ENCODE peak calls at places on chromosomes 5 and 9, in seven cellular contexts. One of them, this sample, is unnamed.

GRCh38 chr5:142600611-142601360 is 85.1 kb downstream of the FGF1 start:
- DNase-seq in cardiac fibroblast: peak
- DNase-seq in endothelial cell of umbilical vein: peak
- DNase-seq in epithelial cell of esophagus: peak
- DNase-seq in H1: no peak
- DNase-seq in colonic mucosa: no peak
- DNase-seq in heart left ventricle: peak
- DNase-seq in this sample: no peak

GRCh38 chr9:133476036-133476435 is 2.9 kb downstream of the SLC2A6 start:
- DNase-seq in cardiac fibroblast: no peak
- DNase-seq in endothelial cell of umbilical vein: no peak
- DNase-seq in epithelial cell of esophagus: no peak
- DNase-seq in H1: no peak
- DNase-seq in colonic mucosa: no peak
- DNase-seq in heart left ventricle: no peak
- DNase-seq in this sample: no peak

GRCh38 chr9:132049323-132049882 is 30.3 kb downstream of the MED27 start:
- DNase-seq in cardiac fibroblast: peak
- DNase-seq in endothelial cell of umbilical vein: no peak
- DNase-seq in epithelial cell of esophagus: no peak
- DNase-seq in H1: no peak
- DNase-seq in colonic mucosa: no peak
- DNase-seq in heart left ventricle: no peak
- DNase-seq in this sample: no peak

GRCh38 chr5:116880150-116880549 is 305.5 kb upstream of the SEMA6A start:
- DNase-seq in cardiac fibroblast: no peak
- DNase-seq in endothelial cell of umbilical vein: no peak
- DNase-seq in epithelial cell of esophagus: no peak
- DNase-seq in H1: no peak
- DNase-seq in colonic mucosa: no peak
- DNase-seq in heart left ventricle: no peak
- DNase-seq in this sample: no peak

GRCh38 chr5:95669540-95669939 is 13.3 kb downstream of the SPATA9 start:
- DNase-seq in cardiac fibroblast: peak
- DNase-seq in endothelial cell of umbilical vein: peak
- DNase-seq in epithelial cell of esophagus: peak
- DNase-seq in H1: no peak
- DNase-seq in colonic mucosa: peak
- DNase-seq in heart left ventricle: peak
- DNase-seq in this sample: no peak

GRCh38 chr5:154258531-154259217 is 68.1 kb downstream of the GALNT10 start:
- DNase-seq in cardiac fibroblast: no peak
- DNase-seq in endothelial cell of umbilical vein: no peak
- DNase-seq in epithelial cell of esophagus: no peak
- DNase-seq in H1: no peak
- DNase-seq in colonic mucosa: no peak
- DNase-seq in heart left ventricle: no peak
- DNase-seq in this sample: no peak

GRCh38 chr9:10366171-10366779 is 246.5 kb downstream of the PTPRD start:
- DNase-seq in cardiac fibroblast: peak
- DNase-seq in endothelial cell of umbilical vein: peak
- DNase-seq in epithelial cell of esophagus: peak
- DNase-seq in H1: no peak
- DNase-seq in colonic mucosa: peak
- DNase-seq in heart left ventricle: no peak
- DNase-seq in this sample: no peak

GRCh38 chr9:99019523-99020331 is 76.0 kb downstream of the COL15A1 start:
- DNase-seq in cardiac fibroblast: peak
- DNase-seq in endothelial cell of umbilical vein: peak
- DNase-seq in epithelial cell of esophagus: peak
- DNase-seq in H1: no peak
- DNase-seq in colonic mucosa: no peak
- DNase-seq in heart left ventricle: no peak
- DNase-seq in this sample: peak

GRCh38 chr5:51495672-51496071 is 112.4 kb downstream of the ISL1 start:
- DNase-seq in cardiac fibroblast: peak
- DNase-seq in endothelial cell of umbilical vein: peak
- DNase-seq in epithelial cell of esophagus: peak
- DNase-seq in H1: no peak
- DNase-seq in colonic mucosa: no peak
- DNase-seq in heart left ventricle: no peak
- DNase-seq in this sample: peak

GRCh38 chr5:6726006-6726405 is 12.8 kb downstream of the TENT4A start:
- DNase-seq in cardiac fibroblast: no peak
- DNase-seq in endothelial cell of umbilical vein: no peak
- DNase-seq in epithelial cell of esophagus: no peak
- DNase-seq in H1: no peak
- DNase-seq in colonic mucosa: no peak
- DNase-seq in heart left ventricle: no peak
- DNase-seq in this sample: no peak

GRCh38 chr5:43967165-43967564 is 364.2 kb downstream of the NNT start:
- DNase-seq in cardiac fibroblast: no peak
- DNase-seq in endothelial cell of umbilical vein: no peak
- DNase-seq in epithelial cell of esophagus: no peak
- DNase-seq in H1: no peak
- DNase-seq in colonic mucosa: no peak
- DNase-seq in heart left ventricle: no peak
- DNase-seq in this sample: no peak

GRCh38 chr9:114318416-114318815 is 4.5 kb upstream of the ORM1 start:
- DNase-seq in cardiac fibroblast: no peak
- DNase-seq in endothelial cell of umbilical vein: no peak
- DNase-seq in epithelial cell of esophagus: no peak
- DNase-seq in H1: no peak
- DNase-seq in colonic mucosa: peak
- DNase-seq in heart left ventricle: no peak
- DNase-seq in this sample: no peak

GRCh38 chr9:14813336-14814020 is 90.9 kb upstream of the CER1 start:
- DNase-seq in cardiac fibroblast: no peak
- DNase-seq in endothelial cell of umbilical vein: no peak
- DNase-seq in epithelial cell of esophagus: no peak
- DNase-seq in H1: no peak
- DNase-seq in colonic mucosa: no peak
- DNase-seq in heart left ventricle: no peak
- DNase-seq in this sample: no peak

GRCh38 chr5:75306746-75307145 is 30.3 kb upstream of the HMGCR start:
- DNase-seq in cardiac fibroblast: peak
- DNase-seq in endothelial cell of umbilical vein: no peak
- DNase-seq in epithelial cell of esophagus: no peak
- DNase-seq in H1: no peak
- DNase-seq in colonic mucosa: no peak
- DNase-seq in heart left ventricle: no peak
- DNase-seq in this sample: no peak

GRCh38 chr5:124738751-124739559 is 7.5 kb downstream of the ZNF608 start:
- DNase-seq in cardiac fibroblast: no peak
- DNase-seq in endothelial cell of umbilical vein: no peak
- DNase-seq in epithelial cell of esophagus: no peak
- DNase-seq in H1: no peak
- DNase-seq in colonic mucosa: no peak
- DNase-seq in heart left ventricle: no peak
- DNase-seq in this sample: no peak

GRCh38 chr5:146369691-146370090 is 31.1 kb downstream of the POU4F3 start:
- DNase-seq in cardiac fibroblast: peak
- DNase-seq in endothelial cell of umbilical vein: no peak
- DNase-seq in epithelial cell of esophagus: peak
- DNase-seq in H1: no peak
- DNase-seq in colonic mucosa: no peak
- DNase-seq in heart left ventricle: no peak
- DNase-seq in this sample: peak

GRCh38 chr9:121645853-121646807 is 5.3 kb upstream of the DAB2IP start:
- DNase-seq in cardiac fibroblast: no peak
- DNase-seq in endothelial cell of umbilical vein: no peak
- DNase-seq in epithelial cell of esophagus: no peak
- DNase-seq in H1: no peak
- DNase-seq in colonic mucosa: no peak
- DNase-seq in heart left ventricle: peak
- DNase-seq in this sample: no peak

GRCh38 chr9:127660886-127661285 is 45.9 kb upstream of the CFAP157 start:
- DNase-seq in cardiac fibroblast: no peak
- DNase-seq in endothelial cell of umbilical vein: no peak
- DNase-seq in epithelial cell of esophagus: no peak
- DNase-seq in H1: no peak
- DNase-seq in colonic mucosa: no peak
- DNase-seq in heart left ventricle: no peak
- DNase-seq in this sample: no peak

GRCh38 chr5:156328766-156329165 is 1.8 kb downstream of the SGCD start:
- DNase-seq in cardiac fibroblast: no peak
- DNase-seq in endothelial cell of umbilical vein: no peak
- DNase-seq in epithelial cell of esophagus: no peak
- DNase-seq in H1: no peak
- DNase-seq in colonic mucosa: no peak
- DNase-seq in heart left ventricle: no peak
- DNase-seq in this sample: no peak

GRCh38 chr5:156329197-156329611 is 2.2 kb downstream of the SGCD start:
- DNase-seq in cardiac fibroblast: no peak
- DNase-seq in endothelial cell of umbilical vein: no peak
- DNase-seq in epithelial cell of esophagus: no peak
- DNase-seq in H1: no peak
- DNase-seq in colonic mucosa: no peak
- DNase-seq in heart left ventricle: peak
- DNase-seq in this sample: no peak

GRCh38 chr5:156326718-156327259 is at the start of gene SGCD:
- DNase-seq in cardiac fibroblast: peak
- DNase-seq in endothelial cell of umbilical vein: peak
- DNase-seq in epithelial cell of esophagus: peak
- DNase-seq in H1: peak
- DNase-seq in colonic mucosa: peak
- DNase-seq in heart left ventricle: peak
- DNase-seq in this sample: peak

GRCh38 chr5:156327306-156327705 is 342 bp downstream of the SGCD start:
- DNase-seq in cardiac fibroblast: peak
- DNase-seq in endothelial cell of umbilical vein: no peak
- DNase-seq in epithelial cell of esophagus: no peak
- DNase-seq in H1: no peak
- DNase-seq in colonic mucosa: no peak
- DNase-seq in heart left ventricle: no peak
- DNase-seq in this sample: no peak

GRCh38 chr5:156328176-156328575 is 1.2 kb downstream of the SGCD start:
- DNase-seq in cardiac fibroblast: peak
- DNase-seq in endothelial cell of umbilical vein: no peak
- DNase-seq in epithelial cell of esophagus: no peak
- DNase-seq in H1: no peak
- DNase-seq in colonic mucosa: no peak
- DNase-seq in heart left ventricle: no peak
- DNase-seq in this sample: no peak
- H3K4me3 ChIP-seq in cardiac fibroblast: no peak
- H3K4me3 ChIP-seq in endothelial cell of umbilical vein: no peak
- H3K4me3 ChIP-seq in epithelial cell of esophagus: no peak
- H3K4me3 ChIP-seq in H1: no peak
- H3K4me3 ChIP-seq in colonic mucosa: no peak
- H3K4me3 ChIP-seq in heart left ventricle: peak
- H3K4me3 ChIP-seq in this sample: no peak

GRCh38 chr5:122885891-122886290 is 40.5 kb downstream of the SNX24 start:
- DNase-seq in cardiac fibroblast: no peak
- DNase-seq in endothelial cell of umbilical vein: no peak
- DNase-seq in epithelial cell of esophagus: no peak
- DNase-seq in H1: no peak
- DNase-seq in colonic mucosa: no peak
- DNase-seq in heart left ventricle: no peak
- DNase-seq in this sample: no peak
- TF ChIP-seq CTCF in cardiac fibroblast: no peak
- TF ChIP-seq CTCF in endothelial cell of umbilical vein: no peak
- TF ChIP-seq CTCF in epithelial cell of esophagus: no peak
- TF ChIP-seq CTCF in H1: no peak
- TF ChIP-seq CTCF in colonic mucosa: no peak
- TF ChIP-seq CTCF in heart left ventricle: no peak
- TF ChIP-seq CTCF in this sample: no peak

DNA sequence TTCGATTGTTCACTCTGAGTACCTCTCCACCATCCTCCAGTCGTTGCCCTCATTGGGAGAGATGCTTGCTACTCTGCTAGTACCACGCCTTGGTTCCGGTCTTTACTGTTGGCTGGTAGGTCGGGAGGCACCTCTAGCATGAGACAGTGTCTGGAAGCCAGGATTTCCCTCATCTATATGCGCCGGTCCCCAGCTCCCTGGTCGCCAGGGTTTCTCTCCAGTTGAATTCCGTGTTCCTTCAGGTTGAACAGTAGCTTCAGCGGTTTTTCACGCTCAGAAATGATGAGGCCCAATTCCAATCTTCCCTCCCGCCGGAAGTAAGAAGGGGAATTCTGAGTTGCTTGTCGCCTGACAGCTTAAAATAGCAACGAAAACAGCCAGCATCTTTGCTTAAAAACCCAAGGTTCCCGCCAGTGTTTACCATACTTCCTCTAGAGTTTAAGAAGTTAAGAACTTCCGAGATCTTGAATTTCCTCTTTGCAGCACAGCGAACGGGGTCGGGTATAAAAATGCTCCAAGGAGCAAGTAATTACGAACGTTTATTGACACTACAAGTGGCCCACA is 1.3 kb upstream of the ST8SIA4 start:
- DNase-seq in cardiac fibroblast: no peak
- DNase-seq in endothelial cell of umbilical vein: no peak
- DNase-seq in epithelial cell of esophagus: no peak
- DNase-seq in H1: no peak
- DNase-seq in colonic mucosa: peak
- DNase-seq in heart left ventricle: no peak
- DNase-seq in this sample: no peak
- H3K4me3 ChIP-seq in cardiac fibroblast: no peak
- H3K4me3 ChIP-seq in endothelial cell of umbilical vein: peak
- H3K4me3 ChIP-seq in epithelial cell of esophagus: no peak
- H3K4me3 ChIP-seq in H1: no peak
- H3K4me3 ChIP-seq in colonic mucosa: peak
- H3K4me3 ChIP-seq in heart left ventricle: peak
- H3K4me3 ChIP-seq in this sample: peak

GRCh38 chr9:94623253-94623652 is 16.1 kb downstream of the FBP1 start:
- DNase-seq in cardiac fibroblast: peak
- DNase-seq in endothelial cell of umbilical vein: no peak
- DNase-seq in epithelial cell of esophagus: peak
- DNase-seq in H1: peak
- DNase-seq in colonic mucosa: peak
- DNase-seq in heart left ventricle: no peak
- DNase-seq in this sample: no peak
- TF ChIP-seq CTCF in cardiac fibroblast: peak
- TF ChIP-seq CTCF in endothelial cell of umbilical vein: no peak
- TF ChIP-seq CTCF in epithelial cell of esophagus: peak
- TF ChIP-seq CTCF in H1: peak
- TF ChIP-seq CTCF in colonic mucosa: peak
- TF ChIP-seq CTCF in heart left ventricle: no peak
- TF ChIP-seq CTCF in this sample: peak

This sample was measured in kidney epithelial cell.